ENCODE peak calls at places on chromosomes 6 and 20, in six cellular contexts. Q is choroid plexus epithelial cell, L is amniotic stem cell, M is T1000, X is lower lobe of right lung, V is WTC11. D is an unnamed sample.

GRCh38 chr6:36455486-36456027 is 12.8 kb downstream of the KCTD20 start:
- DNase-seq in Q (no peak), L (no peak), M (no peak), X (no peak), V (no peak), D (no peak)

GRCh38 chr6:30646450-30647038 is 389 bp upstream of the C6orf136 start:
- DNase-seq in Q (no peak), L (no peak), M (no peak), X (peak; percentile 97), V (peak; percentile 91), D (peak; percentile 94)

GRCh38 chr6:134458857-134459657 is 141.1 kb upstream of the SGK1 start:
- DNase-seq in Q (no peak), L (no peak), M (no peak), X (no peak), V (no peak), D (no peak)

GRCh38 chr6:96157018-96157565 is 141.3 kb downstream of the FUT9 start:
- DNase-seq in Q (no peak), L (no peak), M (no peak), X (no peak), V (no peak), D (no peak)

GRCh38 chr6:21263531-21264287 is 329.8 kb upstream of the SOX4 start:
- DNase-seq in Q (peak; percentile 59), L (no peak), M (no peak), X (no peak), V (no peak), D (no peak)

GRCh38 chr6:5029609-5030008 is 25.8 kb upstream of the RPP40 start:
- DNase-seq in Q (no peak), L (no peak), M (no peak), X (no peak), V (no peak), D (no peak)

GRCh38 chr6:51045548-51045947 is 226.9 kb downstream of the TFAP2B start:
- DNase-seq in Q (no peak), L (no peak), M (no peak), X (no peak), V (no peak), D (no peak)

GRCh38 chr6:80181352-80182081 is 75.0 kb downstream of the BCKDHB start:
- DNase-seq in Q (no peak), L (no peak), M (no peak), X (no peak), V (no peak), D (no peak)

GRCh38 chr6:166058064-166058739 is 109.4 kb downstream of the TBXT start:
- DNase-seq in Q (peak; percentile 40), L (no peak), M (peak; percentile 4), X (no peak), V (no peak), D (no peak)

GRCh38 chr6:90493332-90493731 is 93.5 kb downstream of the MAP3K7 start:
- DNase-seq in Q (peak; percentile 53), L (no peak), M (no peak), X (no peak), V (no peak), D (no peak)

GRCh38 chr20:32437391-32438074 is 79.4 kb downstream of the ASXL1 start:
- DNase-seq in Q (no peak), L (no peak), M (no peak), X (no peak), V (no peak), D (no peak)

GRCh38 chr6:35719830-35720733 is 16.8 kb upstream of the ARMC12 start:
- DNase-seq in Q (peak; percentile 66), L (no peak), M (no peak), X (peak; percentile 66), V (peak; percentile 33), D (peak; percentile 45)

GRCh38 chr6:107237992-107238660 is 122.8 kb upstream of the BEND3 start:
- DNase-seq in Q (peak; percentile 50), L (no peak), M (no peak), X (no peak), V (no peak), D (no peak)

GRCh38 chr20:23125625-23126191 is 39.6 kb upstream of the CD93 start:
- DNase-seq in Q (peak; percentile 96), L (no peak), M (no peak), X (peak; percentile 76), V (no peak), D (no peak)